ENCODE peak calls at places on chromosome 20, in six cellular contexts. I is A172, R is astrocyte, M is left ventricle myocardium superior, W is nephron progenitor cell, V is NCI-H1417. X is an unnamed sample.

GRCh38 chr20:46715292-46715756 is 5.9 kb downstream of the SLC2A10 start:
- DNase-seq in I (peak; percentile 70), R (peak; percentile 57), M (no peak), W (no peak), V (no peak), X (peak; percentile 72)

GRCh38 chr20:50163570-50164317 is 10.2 kb upstream of the PEDS1 start:
- DNase-seq in I (no peak), R (peak; percentile 35), M (peak; percentile 72), W (no peak), V (no peak), X (peak; percentile 63)

GRCh38 chr20:44504402-44505309 is 17.2 kb downstream of the SERINC3 start:
- DNase-seq in I (no peak), R (no peak), M (no peak), W (no peak), V (no peak), X (no peak)

GRCh38 chr20:61718361-61718760 is 347.3 kb downstream of the TAF4 start:
- DNase-seq in I (no peak), R (no peak), M (no peak), W (no peak), V (no peak), X (no peak)

GRCh38 chr20:33976959-33977358 is 16.8 kb upstream of the RALY start:
- DNase-seq in I (no peak), R (no peak), M (no peak), W (no peak), V (no peak), X (no peak)

GRCh38 chr20:57579898-57580447 is 19.1 kb downstream of the PCK1 start:
- DNase-seq in I (peak; percentile 35), R (peak; percentile 16), M (no peak), W (peak; percentile 59), V (peak; percentile 79), X (peak; percentile 28)

GRCh38 chr20:51093240-51093763 is 70.4 kb upstream of the KCNG1 start:
- DNase-seq in I (no peak), R (no peak), M (no peak), W (no peak), V (no peak), X (peak; percentile 52)

GRCh38 chr20:47272893-47273590 is 83.5 kb downstream of the ZMYND8 start:
- DNase-seq in I (peak; percentile 77), R (peak; percentile 63), M (no peak), W (peak; percentile 52), V (peak; percentile 74), X (peak; percentile 81)

GRCh38 chr20:32534661-32535240 is 50.4 kb downstream of the NOL4L start:
- DNase-seq in I (no peak), R (no peak), M (peak; percentile 2), W (no peak), V (peak; percentile 63), X (no peak)

GRCh38 chr20:57117296-57117695 is 149.1 kb downstream of the BMP7 start:
- DNase-seq in I (no peak), R (no peak), M (no peak), W (no peak), V (no peak), X (no peak)